ENCODE peak calls at places on chromosomes 7 and 10, in nine cellular contexts. T is adrenal gland; Q is PC-9; P is heart right ventricle; B is effector memory CD4-positive, alpha-beta T cell; K is PC-3; W is breast epithelium; C is endodermal cell; M is MM.1S. S is an unnamed sample.

GRCh38 chr7:28533731-28534531 is 121.6 kb downstream of the CREB5 start:
- DNase-seq in Q (no peak), P (peak), C (no peak), K (peak), B (no peak), W (peak), M (no peak), T (no peak), S (peak)

GRCh38 chr7:41247128-41247865 is 455.6 kb downstream of the INHBA start:
- DNase-seq in K (peak), T (no peak), Q (peak), C (no peak), W (no peak), M (no peak), P (no peak), B (no peak), S (no peak)

GRCh38 chr7:138892016-138892630 is 89.1 kb downstream of the KIAA1549 start:
- DNase-seq in Q (peak), K (peak), W (no peak), B (no peak), M (no peak), C (no peak), P (no peak), T (no peak), S (no peak)

GRCh38 chr10:78752708-78753107 is 316.1 kb upstream of the ZMIZ1 start:
- DNase-seq in C (no peak), M (no peak), T (no peak), W (no peak), Q (no peak), P (no peak), B (no peak), K (no peak), S (no peak)

GRCh38 chr10:48468130-48468790 is 136.6 kb downstream of the ARHGAP22 start:
- DNase-seq in M (no peak), B (no peak), Q (no peak), T (no peak), P (no peak), C (peak), K (no peak), W (no peak), S (no peak)

GRCh38 chr10:50585921-50586739 is 37.6 kb downstream of the SGMS1 start:
- DNase-seq in K (peak), B (no peak), Q (peak), C (no peak), W (no peak), P (no peak), M (no peak), T (no peak), S (no peak)

GRCh38 chr7:150994141-150994837 is 3.5 kb downstream of the NOS3 start:
- DNase-seq in K (no peak), P (peak), M (no peak), Q (no peak), C (peak), B (no peak), T (no peak), W (no peak), S (no peak)

GRCh38 chr7:136114966-136115762 is 138.0 kb upstream of the MTPN start:
- DNase-seq in Q (no peak), M (peak), W (no peak), C (peak), B (no peak), K (peak), T (peak), P (peak), S (no peak)

GRCh38 chr10:94963901-94964300 is 25.4 kb downstream of the CYP2C9 start:
- DNase-seq in T (peak), P (no peak), W (no peak), Q (no peak), K (peak), C (peak), M (peak), B (no peak), S (no peak)

GRCh38 chr10:5944389-5945202 is 32.7 kb downstream of the IL15RA start:
- DNase-seq in Q (peak), C (no peak), W (peak), T (peak), K (peak), M (no peak), P (peak), B (no peak), S (no peak)

GRCh38 chr7:55951637-55952351 is at the start of gene MRPS17:
- DNase-seq in P (peak), Q (peak), T (peak), K (peak), W (peak), M (peak), C (peak), B (peak), S (peak)

GRCh38 chr7:151251926-151252835 is 3.7 kb upstream of the SMARCD3 start:
- DNase-seq in P (peak), B (no peak), Q (no peak), K (peak), M (no peak), W (no peak), C (peak), T (peak), S (peak)

GRCh38 chr7:113159746-113160339 is 41.5 kb upstream of the SMIM30 start:
- DNase-seq in W (no peak), B (no peak), K (peak), T (no peak), Q (no peak), C (peak), M (peak), P (no peak), S (no peak)

GRCh38 chr7:15821484-15822122 is 135.1 kb upstream of the MEOX2 start:
- DNase-seq in C (no peak), Q (no peak), B (no peak), T (no peak), W (no peak), M (no peak), P (no peak), K (no peak), S (no peak)

GRCh38 chr7:20307119-20307518 is 23.6 kb upstream of the ITGB8 start:
- DNase-seq in C (no peak), B (no peak), W (no peak), P (no peak), K (no peak), M (peak), Q (peak), T (no peak), S (no peak)

GRCh38 chr10:130027716-130028464 is 63.8 kb upstream of the EBF3 start:
- DNase-seq in P (no peak), W (no peak), Q (no peak), C (no peak), M (no peak), K (peak), T (no peak), B (no peak), S (no peak)

GRCh38 chr10:90650858-90651257 is 207.0 kb downstream of the HTR7 start:
- DNase-seq in W (no peak), M (no peak), B (no peak), Q (no peak), T (no peak), C (no peak), P (no peak), K (no peak), S (no peak)

GRCh38 chr7:139813689-139814088 is 15.4 kb upstream of the TBXAS1 start:
- DNase-seq in C (no peak), W (no peak), Q (no peak), M (no peak), T (no peak), P (no peak), B (no peak), K (no peak), S (no peak)

GRCh38 chr7:17184805-17185689 is 113.4 kb upstream of the AHR start:
- DNase-seq in K (peak), C (no peak), W (no peak), M (no peak), P (no peak), T (no peak), Q (no peak), B (no peak), S (no peak)

GRCh38 chr7:197413-198335 is 5.3 kb downstream of the FAM20C start:
- DNase-seq in C (no peak), Q (no peak), T (no peak), K (no peak), P (no peak), M (no peak), W (no peak), B (no peak), S (no peak)

GRCh38 chr10:132827423-132827789 is 41.5 kb upstream of the NKX6-2 start:
- DNase-seq in B (no peak), W (no peak), K (no peak), C (no peak), T (no peak), P (no peak), M (no peak), Q (no peak), S (no peak)

GRCh38 chr10:46287846-46288480 is 1.2 kb downstream of the ANTXRL start:
- DNase-seq in W (peak), C (peak), M (no peak), B (no peak), Q (peak), T (no peak), K (no peak), P (no peak), S (no peak)

GRCh38 chr10:44925224-44925623 is 14.1 kb downstream of the TMEM72 start:
- DNase-seq in P (no peak), T (peak), M (peak), C (peak), Q (no peak), B (no peak), K (peak), W (no peak), S (no peak)

GRCh38 chr10:122362031-122362592 is 12.4 kb upstream of the PLEKHA1 start:
- DNase-seq in B (no peak), W (no peak), P (no peak), K (no peak), T (no peak), M (no peak), Q (no peak), C (no peak), S (peak)

GRCh38 chr7:143979999-143980398 is 20.1 kb upstream of the OR6B1 start:
- DNase-seq in T (no peak), K (peak), C (no peak), P (no peak), B (no peak), M (no peak), W (no peak), Q (no peak), S (no peak)

GRCh38 chr10:31157125-31157983 is 125.7 kb upstream of the ZNF438 start:
- DNase-seq in P (peak), T (no peak), K (no peak), Q (no peak), M (no peak), B (no peak), W (no peak), C (no peak), S (peak)

GRCh38 chr7:132367007-132367406 is 209.3 kb downstream of the PLXNA4 start:
- DNase-seq in K (no peak), M (no peak), W (no peak), B (no peak), C (no peak), P (no peak), Q (no peak), T (no peak), S (no peak)

GRCh38 chr7:13291010-13291409 is 603.6 kb downstream of the ARL4A start:
- DNase-seq in B (no peak), C (no peak), K (peak), P (no peak), T (no peak), Q (no peak), M (no peak), W (no peak), S (no peak)

GRCh38 chr10:65556006-65556405 is 1369.8 kb upstream of the LRRTM3 start:
- DNase-seq in K (peak), B (no peak), Q (no peak), W (no peak), C (no peak), T (no peak), M (no peak), P (no peak), S (no peak)

GRCh38 chr10:117168729-117169128 is 28.6 kb upstream of the KCNK18 start:
- DNase-seq in K (no peak), B (no peak), P (no peak), T (no peak), Q (no peak), M (no peak), W (no peak), C (peak), S (no peak)

DNA sequence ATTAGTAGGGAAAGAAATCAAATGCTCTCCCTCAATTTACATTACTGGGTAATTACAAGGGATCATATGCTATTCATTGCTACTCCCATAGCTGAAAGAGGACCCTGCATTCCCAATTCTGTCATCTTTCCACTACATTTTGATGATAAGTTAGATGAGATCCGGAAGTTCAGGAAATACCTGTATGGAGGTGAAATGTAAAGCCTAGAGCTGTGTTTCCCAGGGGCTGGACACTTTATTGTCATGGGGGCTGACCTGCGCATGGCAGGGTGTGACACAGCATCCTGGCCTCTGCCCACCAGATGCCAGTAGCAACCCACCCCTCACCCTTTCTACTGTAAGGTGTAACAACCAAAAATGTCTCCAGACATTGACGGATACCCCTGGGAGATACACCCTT is 56.6 kb downstream of the HECW1 start:
- DNase-seq in B (no peak), M (no peak), K (no peak), P (no peak), W (no peak), T (no peak), C (no peak), Q (no peak), S (no peak)
- H3K27ac ChIP-seq in B (no peak), M (no peak), K (no peak), P (no peak), W (no peak), T (no peak), C (no peak), Q (no peak), S (no peak)

GRCh38 chr10:125711110-125711750 is 8.3 kb upstream of the EDRF1 start:
- DNase-seq in T (no peak), P (no peak), B (no peak), K (no peak), M (no peak), W (no peak), C (no peak), Q (no peak), S (no peak)

GRCh38 chr10:125710267-125710563 is 9.3 kb upstream of the EDRF1 start:
- DNase-seq in P (no peak), T (no peak), W (no peak), Q (no peak), M (no peak), K (no peak), C (no peak), B (no peak), S (no peak)

GRCh38 chr10:125708971-125709503 is 10.5 kb upstream of the EDRF1 start:
- DNase-seq in W (no peak), Q (no peak), K (no peak), M (no peak), T (no peak), P (no peak), B (no peak), C (no peak), S (no peak)

GRCh38 chr10:125707852-125708468 is 11.5 kb upstream of the EDRF1 start:
- DNase-seq in Q (peak), T (peak), K (peak), P (no peak), C (peak), M (no peak), W (no peak), B (no peak), S (no peak)

GRCh38 chr10:125709553-125710266 is 9.8 kb upstream of the EDRF1 start:
- DNase-seq in W (no peak), Q (no peak), K (no peak), B (no peak), P (no peak), M (no peak), T (no peak), C (no peak), S (no peak)
- H3K27ac ChIP-seq in W (no peak), Q (no peak), K (no peak), B (no peak), P (no peak), M (no peak), T (peak), C (no peak), S (no peak)

DNA sequence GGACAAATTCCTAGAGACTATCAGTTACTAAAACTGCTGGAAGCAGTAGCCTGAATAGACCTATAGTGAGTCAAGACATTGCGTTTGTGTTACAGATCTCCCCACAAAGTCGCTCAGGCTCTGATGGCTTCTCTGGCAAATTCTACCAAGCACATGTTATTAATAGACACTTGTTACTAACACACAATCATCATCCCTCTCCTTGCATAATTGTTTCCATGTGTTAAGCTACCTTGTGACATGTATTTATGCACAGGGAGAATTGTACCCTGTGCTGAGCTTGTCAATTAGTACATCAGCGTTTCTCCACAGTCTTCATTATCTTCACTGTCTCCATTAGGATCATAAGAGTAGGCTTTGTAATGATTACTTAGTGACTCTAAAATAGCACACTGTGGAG is 31.2 kb downstream of the DYNC2I1 start:
- DNase-seq in M (no peak), C (no peak), T (no peak), Q (no peak), B (no peak), P (no peak), K (no peak), W (no peak), S (no peak)
- H3K27ac ChIP-seq in M (no peak), C (no peak), T (no peak), Q (no peak), B (no peak), P (no peak), K (no peak), W (no peak), S (peak)

GRCh38 chr7:90764848-90765570 is 168.9 kb downstream of the CDK14 start:
- DNase-seq in M (no peak), T (no peak), Q (no peak), P (no peak), W (no peak), C (no peak), K (no peak), B (no peak), S (no peak)

GRCh38 chr7:90763108-90763507 is 167.0 kb downstream of the CDK14 start:
- DNase-seq in P (no peak), C (no peak), Q (no peak), M (no peak), K (no peak), W (no peak), B (no peak), T (no peak), S (no peak)

GRCh38 chr7:90769036-90769435 is 172.9 kb downstream of the CDK14 start:
- DNase-seq in K (no peak), B (no peak), Q (no peak), T (no peak), W (no peak), P (no peak), M (no peak), C (no peak), S (no peak)

GRCh38 chr7:90768301-90768700 is 172.2 kb downstream of the CDK14 start:
- DNase-seq in T (no peak), K (no peak), B (no peak), C (no peak), W (no peak), P (no peak), Q (no peak), M (no peak), S (no peak)

DNA sequence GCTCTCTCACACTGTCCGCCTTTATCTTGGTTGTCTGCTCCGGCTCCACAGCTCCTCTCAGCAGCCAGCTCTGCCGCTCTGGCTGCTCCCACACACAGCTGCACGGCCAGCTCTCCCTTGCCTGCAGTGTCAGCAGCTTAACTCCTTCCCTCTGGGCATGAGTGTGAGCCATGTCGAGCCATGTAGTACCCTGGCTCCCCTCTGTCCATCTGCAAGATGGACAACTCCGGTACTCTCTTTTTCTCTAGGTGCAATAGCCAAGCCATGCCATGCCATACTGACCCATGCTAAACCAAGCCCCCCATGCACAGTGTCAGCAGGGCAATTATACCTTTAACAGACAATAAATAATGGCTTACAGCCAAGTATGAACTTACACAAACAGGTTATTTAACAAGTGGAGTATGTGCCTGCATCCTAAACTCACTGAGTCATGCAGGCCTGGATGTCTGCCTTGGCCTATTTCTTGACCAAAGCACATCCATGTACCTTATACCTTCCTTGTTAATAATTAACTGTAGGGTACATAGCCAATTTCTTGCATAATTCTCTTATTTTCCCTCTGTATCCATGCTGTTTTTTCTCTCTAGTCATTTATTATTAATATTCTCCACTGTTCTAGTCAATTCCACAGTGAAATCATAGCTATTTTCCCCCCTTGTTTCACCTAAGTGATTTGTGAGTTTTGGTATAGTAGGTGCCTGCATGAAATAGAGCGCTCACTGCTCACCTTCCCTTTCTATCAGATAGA is 170.9 kb downstream of the CDK14 start:
- DNase-seq in Q (no peak), M (no peak), P (peak), T (no peak), C (no peak), K (peak), B (no peak), W (peak), S (no peak)
- H3K27ac ChIP-seq in Q (no peak), M (no peak), P (peak), T (no peak), C (no peak), K (peak), B (no peak), W (peak), S (no peak)

GRCh38 chr7:22571776-22572175 is 71.8 kb upstream of the STEAP1B start:
- DNase-seq in K (no peak), B (no peak), M (no peak), T (no peak), W (no peak), C (no peak), Q (no peak), P (no peak), S (no peak)
- H3K27ac ChIP-seq in K (peak), B (no peak), M (no peak), T (no peak), W (no peak), C (no peak), Q (peak), P (no peak), S (no peak)

GRCh38 chr10:7260912-7261700 is 149.7 kb downstream of the SFMBT2 start:
- DNase-seq in P (no peak), M (no peak), B (no peak), Q (no peak), C (no peak), K (peak), T (no peak), W (no peak), S (no peak)
- H3K27ac ChIP-seq in P (peak), M (no peak), B (no peak), Q (no peak), C (no peak), K (peak), T (peak), W (peak), S (peak)

GRCh38 chr7:106614751-106615150 is 46.2 kb downstream of the CCDC71L start:
- DNase-seq in P (no peak), T (no peak), C (no peak), K (no peak), Q (no peak), B (no peak), M (no peak), W (no peak), S (no peak)
- H3K27ac ChIP-seq in P (no peak), T (peak), C (no peak), K (no peak), Q (no peak), B (no peak), M (no peak), W (peak), S (no peak)